ENCODE peak calls at places on chromosome X, in five cellular contexts. One of them, this sample, is unnamed.

GRCh38 chrX:134551365-134552095 is 91.6 kb downstream of the HPRT1 start:
- DNase-seq in uterus: no peak
- DNase-seq in H7: no peak
- DNase-seq in IMR-90: peak; percentile 65
- DNase-seq in AG04450: no peak
- DNase-seq in this sample: peak; percentile 25

GRCh38 chrX:54066841-54067240 is 22.6 kb upstream of the PHF8 start:
- DNase-seq in uterus: no peak
- DNase-seq in H7: no peak
- DNase-seq in IMR-90: peak; percentile 65
- DNase-seq in AG04450: no peak
- DNase-seq in this sample: no peak

GRCh38 chrX:70500826-70501225 is 56.2 kb downstream of the DLG3 start:
- DNase-seq in uterus: no peak
- DNase-seq in H7: no peak
- DNase-seq in IMR-90: no peak
- DNase-seq in AG04450: no peak
- DNase-seq in this sample: no peak

GRCh38 chrX:103640401-103641155 is 11.8 kb downstream of the TCEAL1 start:
- DNase-seq in uterus: no peak
- DNase-seq in H7: no peak
- DNase-seq in IMR-90: peak; percentile 63
- DNase-seq in AG04450: no peak
- DNase-seq in this sample: no peak

GRCh38 chrX:13494562-13494961 is 74.8 kb upstream of the EGFL6 start:
- DNase-seq in uterus: no peak
- DNase-seq in H7: no peak
- DNase-seq in IMR-90: no peak
- DNase-seq in AG04450: no peak
- DNase-seq in this sample: no peak

GRCh38 chrX:149010026-149010898 is 494.8 kb downstream of the IDS start:
- DNase-seq in uterus: no peak
- DNase-seq in H7: no peak
- DNase-seq in IMR-90: no peak
- DNase-seq in AG04450: no peak
- DNase-seq in this sample: no peak

GRCh38 chrX:132059973-132060540 is 37.0 kb downstream of the STK26 start:
- DNase-seq in uterus: no peak
- DNase-seq in H7: no peak
- DNase-seq in IMR-90: no peak
- DNase-seq in AG04450: no peak
- DNase-seq in this sample: no peak

GRCh38 chrX:100995469-100995868 is 26.0 kb downstream of the ARL13A start:
- DNase-seq in uterus: no peak
- DNase-seq in H7: no peak
- DNase-seq in IMR-90: peak; percentile 93
- DNase-seq in AG04450: peak; percentile 64
- DNase-seq in this sample: no peak

DNA sequence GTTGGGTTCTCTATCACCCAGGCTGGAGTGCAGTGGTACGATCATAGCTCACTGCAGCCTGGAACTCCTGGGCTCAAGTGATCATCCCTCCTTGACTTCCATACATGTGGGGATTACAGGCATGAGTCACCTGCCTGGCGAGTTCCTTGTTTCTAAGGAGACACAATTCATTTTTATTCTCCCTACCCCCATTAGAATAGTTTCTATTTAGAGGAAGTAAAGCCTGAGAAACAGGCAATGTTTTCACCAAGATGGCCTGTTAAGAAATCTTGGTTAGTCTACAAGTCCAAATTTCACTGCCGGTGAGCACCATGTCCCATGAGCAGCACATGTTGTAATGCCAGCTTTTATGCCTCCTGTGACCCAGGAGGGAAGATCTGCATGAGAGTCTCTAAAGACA is 5.7 kb downstream of the CYBB start:
- DNase-seq in uterus: no peak
- DNase-seq in H7: no peak
- DNase-seq in IMR-90: no peak
- DNase-seq in AG04450: no peak
- DNase-seq in this sample: no peak
- H3K4me3 ChIP-seq in uterus: no peak overlapping the region
- H3K4me3 ChIP-seq in H7: no peak overlapping the region
- H3K4me3 ChIP-seq in IMR-90: no peak overlapping the region
- H3K4me3 ChIP-seq in AG04450: no peak overlapping the region
- H3K4me3 ChIP-seq in this sample: no peak overlapping the region

GRCh38 chrX:10173331-10173900 is 16.6 kb downstream of the CLCN4 start:
- DNase-seq in uterus: peak; percentile 82
- DNase-seq in H7: peak; percentile 91
- DNase-seq in IMR-90: peak; percentile 89
- DNase-seq in AG04450: peak; percentile 60
- DNase-seq in this sample: peak; percentile 73
- H3K4me3 ChIP-seq in uterus: no peak overlapping the region
- H3K4me3 ChIP-seq in H7: peak overlapping the region; percentile 34
- H3K4me3 ChIP-seq in IMR-90: no peak overlapping the region
- H3K4me3 ChIP-seq in AG04450: no peak overlapping the region
- H3K4me3 ChIP-seq in this sample: no peak overlapping the region

GRCh38 chrX:119624951-119625668 is 18.9 kb upstream of the NKRF start:
- DNase-seq in uterus: no peak
- DNase-seq in H7: no peak
- DNase-seq in IMR-90: no peak
- DNase-seq in AG04450: no peak
- DNase-seq in this sample: no peak

GRCh38 chrX:119624417-119624816 is 18.2 kb upstream of the NKRF start:
- DNase-seq in uterus: no peak
- DNase-seq in H7: no peak
- DNase-seq in IMR-90: no peak
- DNase-seq in AG04450: no peak
- DNase-seq in this sample: no peak

GRCh38 chrX:119618439-119618838 is 12.2 kb upstream of the NKRF start:
- DNase-seq in uterus: no peak
- DNase-seq in H7: no peak
- DNase-seq in IMR-90: no peak
- DNase-seq in AG04450: no peak
- DNase-seq in this sample: no peak

GRCh38 chrX:119625843-119626242 is 19.6 kb upstream of the NKRF start:
- DNase-seq in uterus: no peak
- DNase-seq in H7: no peak
- DNase-seq in IMR-90: no peak
- DNase-seq in AG04450: no peak
- DNase-seq in this sample: no peak

DNA sequence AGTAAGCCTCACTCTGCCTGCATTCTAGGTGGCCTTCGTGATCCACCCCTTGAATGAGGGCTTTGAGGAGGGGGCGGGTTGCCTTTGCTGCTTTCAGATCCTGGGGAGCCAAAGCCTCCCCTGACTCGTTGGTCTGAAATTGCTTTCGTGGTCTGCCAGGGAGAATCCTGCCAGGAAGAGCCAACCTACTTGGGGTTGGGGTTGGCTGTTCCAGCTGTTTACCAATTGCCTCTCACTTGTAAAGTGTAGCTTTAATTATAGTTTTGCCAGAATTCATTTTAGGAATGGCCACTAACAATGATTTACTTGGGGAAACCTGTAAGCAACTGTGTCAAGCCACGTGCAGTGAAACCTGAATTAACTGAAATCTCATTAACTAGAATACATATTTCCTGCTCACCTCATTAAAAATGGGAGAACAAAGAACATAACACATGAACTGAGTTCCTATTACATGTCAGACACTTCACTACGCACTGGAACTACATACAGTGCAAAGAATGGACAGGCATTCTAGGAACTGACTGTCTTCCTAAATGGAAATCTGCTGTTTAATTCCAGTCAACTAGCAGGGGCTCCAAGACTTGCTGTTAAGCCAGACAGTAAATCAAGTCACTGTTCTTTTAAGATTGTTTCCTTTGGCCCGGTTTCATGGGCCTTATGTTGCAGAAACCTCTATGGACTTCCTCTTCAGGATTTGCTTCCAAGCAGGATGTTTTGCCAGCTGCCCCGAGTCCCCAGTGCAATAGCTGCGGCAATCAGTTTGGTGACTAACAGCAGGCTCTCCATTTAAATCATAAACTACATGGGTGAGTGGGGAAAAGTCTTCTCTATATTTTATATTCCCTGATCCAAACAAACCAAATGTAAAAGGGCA is 16.4 kb upstream of the NKRF start:
- DNase-seq in uterus: peak; percentile 39
- DNase-seq in H7: no peak
- DNase-seq in IMR-90: peak; percentile 79
- DNase-seq in AG04450: no peak
- DNase-seq in this sample: no peak
- H3K4me3 ChIP-seq in uterus: no peak overlapping the region
- H3K4me3 ChIP-seq in H7: no peak overlapping the region
- H3K4me3 ChIP-seq in IMR-90: no peak overlapping the region
- H3K4me3 ChIP-seq in AG04450: no peak overlapping the region
- H3K4me3 ChIP-seq in this sample: no peak overlapping the region

DNA sequence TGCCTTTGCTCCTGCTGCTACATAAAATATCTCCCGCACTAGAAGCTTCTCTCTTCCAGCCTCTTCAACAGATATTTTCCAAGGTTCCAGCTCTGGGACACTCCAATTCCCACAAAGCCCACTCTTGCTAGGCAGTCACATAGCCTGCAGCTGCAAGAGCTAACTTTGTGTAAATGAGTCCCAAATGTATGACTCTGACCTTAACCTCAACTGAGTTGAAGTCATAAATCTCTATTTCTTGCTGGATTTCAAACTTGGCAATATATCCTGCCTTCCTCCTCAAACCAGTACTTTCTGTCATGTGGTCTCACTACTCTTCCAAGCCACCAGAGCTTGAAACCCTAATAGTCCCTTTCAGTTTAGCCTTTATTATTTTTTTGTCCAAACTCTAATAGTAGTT is 315.5 kb upstream of the GRIA3 start:
- DNase-seq in uterus: no peak
- DNase-seq in H7: no peak
- DNase-seq in IMR-90: no peak
- DNase-seq in AG04450: no peak
- DNase-seq in this sample: no peak
- H3K4me3 ChIP-seq in uterus: no peak overlapping the region
- H3K4me3 ChIP-seq in H7: no peak overlapping the region
- H3K4me3 ChIP-seq in IMR-90: no peak overlapping the region
- H3K4me3 ChIP-seq in AG04450: no peak overlapping the region
- H3K4me3 ChIP-seq in this sample: no peak overlapping the region

DNA sequence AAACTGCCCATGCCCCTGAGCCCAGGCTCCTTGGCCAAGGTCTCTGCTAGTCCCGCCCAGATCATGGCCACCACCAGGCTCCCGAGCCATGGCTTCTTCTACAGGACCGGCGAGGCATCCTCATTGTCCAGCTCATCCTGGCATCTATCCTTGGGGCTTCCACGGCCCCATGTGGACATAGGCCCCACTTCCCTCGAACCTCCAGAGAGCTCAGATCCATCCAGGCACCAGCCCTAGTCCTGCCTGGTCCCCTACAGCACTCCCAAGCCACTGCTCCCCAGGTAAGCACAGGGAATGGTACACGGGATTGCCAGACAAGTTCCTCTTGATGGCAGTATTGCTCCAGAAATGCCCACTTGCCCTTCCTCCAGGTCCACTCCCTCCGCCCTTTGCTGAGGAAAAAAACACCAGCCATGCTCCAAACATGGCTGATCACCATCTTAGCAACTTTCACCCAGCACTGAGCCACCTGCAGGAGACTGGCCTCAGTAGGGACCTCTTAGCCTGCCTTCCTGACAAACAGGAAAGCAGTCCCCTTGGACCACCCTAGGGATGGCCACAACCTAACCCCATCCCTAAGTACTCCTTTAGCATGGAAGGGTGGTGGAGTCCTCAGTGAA is 272.1 kb upstream of the AGTR2 start:
- DNase-seq in uterus: peak; percentile 81
- DNase-seq in H7: peak; percentile 32
- DNase-seq in IMR-90: peak; percentile 29
- DNase-seq in AG04450: no peak
- DNase-seq in this sample: peak; percentile 55
- H3K4me3 ChIP-seq in uterus: no peak overlapping the region
- H3K4me3 ChIP-seq in H7: no peak overlapping the region
- H3K4me3 ChIP-seq in IMR-90: no peak overlapping the region
- H3K4me3 ChIP-seq in AG04450: no peak overlapping the region
- H3K4me3 ChIP-seq in this sample: no peak overlapping the region

DNA sequence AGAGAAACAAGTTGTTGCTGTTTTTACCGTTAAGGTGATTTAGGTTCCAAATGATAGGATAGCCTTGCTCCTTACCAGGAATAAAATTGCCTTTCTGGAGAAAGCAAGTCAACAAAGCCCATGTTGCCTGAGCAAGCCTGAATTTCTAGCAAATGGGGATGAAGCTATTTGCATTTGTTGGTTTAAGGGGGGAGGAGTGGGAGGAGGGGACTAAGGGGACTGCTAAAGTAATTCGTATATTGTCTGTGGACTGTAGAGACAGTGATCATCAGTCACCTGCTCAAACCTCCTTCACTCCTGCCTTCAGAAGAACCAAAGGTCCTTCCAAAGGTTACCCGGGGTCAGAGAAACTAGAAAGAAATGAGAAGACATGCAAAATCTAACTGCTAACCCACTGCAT is 65.8 kb downstream of the SCML2 start:
- DNase-seq in uterus: no peak
- DNase-seq in H7: no peak
- DNase-seq in IMR-90: no peak
- DNase-seq in AG04450: no peak
- DNase-seq in this sample: peak; percentile 38
- H3K4me3 ChIP-seq in uterus: no peak overlapping the region
- H3K4me3 ChIP-seq in H7: no peak overlapping the region
- H3K4me3 ChIP-seq in IMR-90: no peak overlapping the region
- H3K4me3 ChIP-seq in AG04450: no peak overlapping the region
- H3K4me3 ChIP-seq in this sample: peak overlapping the region; percentile 19

This sample was measured in neural progenitor cell.